ENCODE peak calls at places on chromosomes 4 and X, in seven cellular contexts. One of them, this sample, is unnamed.

GRCh38 chr4:149896428-149896827 is 80.8 kb upstream of the IQCM start:
- DNase-seq in left colon: no peak
- DNase-seq in H54: no peak
- DNase-seq in EH: peak
- DNase-seq in sigmoid colon: no peak
- DNase-seq in kidney epithelial cell: no peak
- DNase-seq in ureter: no peak
- DNase-seq in this sample: no peak

GRCh38 chr4:31741321-31741720 is 1021.2 kb downstream of the PCDH7 start:
- DNase-seq in left colon: no peak
- DNase-seq in H54: no peak
- DNase-seq in EH: no peak
- DNase-seq in sigmoid colon: no peak
- DNase-seq in kidney epithelial cell: no peak
- DNase-seq in ureter: no peak
- DNase-seq in this sample: no peak

GRCh38 chr4:17138847-17139246 is 240.4 kb upstream of the LDB2 start:
- DNase-seq in left colon: no peak
- DNase-seq in H54: no peak
- DNase-seq in EH: peak
- DNase-seq in sigmoid colon: no peak
- DNase-seq in kidney epithelial cell: no peak
- DNase-seq in ureter: no peak
- DNase-seq in this sample: no peak

GRCh38 chrX:148416931-148417330 is 83.5 kb upstream of the AFF2 start:
- DNase-seq in left colon: no peak
- DNase-seq in H54: no peak
- DNase-seq in EH: no peak
- DNase-seq in sigmoid colon: no peak
- DNase-seq in kidney epithelial cell: no peak
- DNase-seq in ureter: no peak
- DNase-seq in this sample: no peak

GRCh38 chr4:61838072-61838471 is 637.9 kb downstream of the ADGRL3 start:
- DNase-seq in left colon: no peak
- DNase-seq in H54: no peak
- DNase-seq in EH: no peak
- DNase-seq in sigmoid colon: no peak
- DNase-seq in kidney epithelial cell: no peak
- DNase-seq in ureter: no peak
- DNase-seq in this sample: no peak

GRCh38 chr4:70518716-70519115 is 347 bp downstream of the AMTN start:
- DNase-seq in left colon: no peak
- DNase-seq in H54: no peak
- DNase-seq in EH: no peak
- DNase-seq in sigmoid colon: no peak
- DNase-seq in kidney epithelial cell: no peak
- DNase-seq in ureter: no peak
- DNase-seq in this sample: peak

GRCh38 chr4:61532324-61532723 is 332.2 kb downstream of the ADGRL3 start:
- DNase-seq in left colon: no peak
- DNase-seq in H54: no peak
- DNase-seq in EH: no peak
- DNase-seq in sigmoid colon: no peak
- DNase-seq in kidney epithelial cell: peak
- DNase-seq in ureter: no peak
- DNase-seq in this sample: peak

GRCh38 chr4:27635936-27636913 is 775.6 kb downstream of the STIM2 start:
- DNase-seq in left colon: no peak
- DNase-seq in H54: no peak
- DNase-seq in EH: no peak
- DNase-seq in sigmoid colon: no peak
- DNase-seq in kidney epithelial cell: no peak
- DNase-seq in ureter: no peak
- DNase-seq in this sample: no peak

GRCh38 chrX:149531599-149531998 is 9.2 kb upstream of the EOLA1 start:
- DNase-seq in left colon: no peak
- DNase-seq in H54: no peak
- DNase-seq in EH: no peak
- DNase-seq in sigmoid colon: no peak
- DNase-seq in kidney epithelial cell: no peak
- DNase-seq in ureter: no peak
- DNase-seq in this sample: no peak

GRCh38 chr4:16125571-16126445 is 42.0 kb upstream of the PROM1 start:
- DNase-seq in left colon: no peak
- DNase-seq in H54: no peak
- DNase-seq in EH: peak
- DNase-seq in sigmoid colon: no peak
- DNase-seq in kidney epithelial cell: peak
- DNase-seq in ureter: no peak
- DNase-seq in this sample: no peak

GRCh38 chr4:89712141-89712540 is 124.8 kb downstream of the SNCA start:
- DNase-seq in left colon: no peak
- DNase-seq in H54: no peak
- DNase-seq in EH: peak
- DNase-seq in sigmoid colon: no peak
- DNase-seq in kidney epithelial cell: no peak
- DNase-seq in ureter: no peak
- DNase-seq in this sample: no peak

GRCh38 chrX:50100188-50100587 is 100.6 kb downstream of the AKAP4 start:
- DNase-seq in left colon: no peak
- DNase-seq in H54: no peak
- DNase-seq in EH: peak
- DNase-seq in sigmoid colon: no peak
- DNase-seq in kidney epithelial cell: no peak
- DNase-seq in ureter: no peak
- DNase-seq in this sample: no peak

GRCh38 chrX:24245201-24245600 is 68.7 kb downstream of the SUPT20HL2 start:
- DNase-seq in left colon: no peak
- DNase-seq in H54: no peak
- DNase-seq in EH: peak
- DNase-seq in sigmoid colon: no peak
- DNase-seq in kidney epithelial cell: no peak
- DNase-seq in ureter: no peak
- DNase-seq in this sample: peak

GRCh38 chrX:49754238-49754857 is 58.6 kb upstream of the PAGE1 start:
- DNase-seq in left colon: no peak
- DNase-seq in H54: peak
- DNase-seq in EH: peak
- DNase-seq in sigmoid colon: peak
- DNase-seq in kidney epithelial cell: no peak
- DNase-seq in ureter: peak
- DNase-seq in this sample: no peak

GRCh38 chr4:72112514-72113156 is 80.8 kb downstream of the NPFFR2 start:
- DNase-seq in left colon: no peak
- DNase-seq in H54: no peak
- DNase-seq in EH: peak
- DNase-seq in sigmoid colon: no peak
- DNase-seq in kidney epithelial cell: peak
- DNase-seq in ureter: no peak
- DNase-seq in this sample: peak

GRCh38 chr4:155705664-155706063 is 39.0 kb downstream of the GUCY1A1 start:
- DNase-seq in left colon: no peak
- DNase-seq in H54: no peak
- DNase-seq in EH: peak
- DNase-seq in sigmoid colon: no peak
- DNase-seq in kidney epithelial cell: peak
- DNase-seq in ureter: no peak
- DNase-seq in this sample: no peak

GRCh38 chrX:50967734-50968133 is 57.2 kb downstream of the BMP15 start:
- DNase-seq in left colon: no peak
- DNase-seq in H54: no peak
- DNase-seq in EH: no peak
- DNase-seq in sigmoid colon: no peak
- DNase-seq in kidney epithelial cell: peak
- DNase-seq in ureter: no peak
- DNase-seq in this sample: no peak

GRCh38 chr4:190014771-190015537 is 12.1 kb downstream of the FRG2 start:
- DNase-seq in left colon: no peak
- DNase-seq in H54: no peak
- DNase-seq in EH: peak
- DNase-seq in sigmoid colon: no peak
- DNase-seq in kidney epithelial cell: no peak
- DNase-seq in ureter: no peak
- DNase-seq in this sample: no peak

GRCh38 chr4:71212216-71212615 is 126.6 kb upstream of the SLC4A4 start:
- DNase-seq in left colon: no peak
- DNase-seq in H54: no peak
- DNase-seq in EH: peak
- DNase-seq in sigmoid colon: no peak
- DNase-seq in kidney epithelial cell: no peak
- DNase-seq in ureter: no peak
- DNase-seq in this sample: no peak

GRCh38 chrX:130111935-130112221 is 1.6 kb upstream of the ELF4 start:
- DNase-seq in left colon: no peak
- DNase-seq in H54: no peak
- DNase-seq in EH: no peak
- DNase-seq in sigmoid colon: no peak
- DNase-seq in kidney epithelial cell: no peak
- DNase-seq in ureter: no peak
- DNase-seq in this sample: no peak

GRCh38 chr4:30722092-30722915 is 2.1 kb downstream of the PCDH7 start:
- DNase-seq in left colon: no peak
- DNase-seq in H54: no peak
- DNase-seq in EH: no peak
- DNase-seq in sigmoid colon: peak
- DNase-seq in kidney epithelial cell: no peak
- DNase-seq in ureter: no peak
- DNase-seq in this sample: no peak

GRCh38 chr4:129223955-129224354 is 128.0 kb downstream of the C4orf33 start:
- DNase-seq in left colon: no peak
- DNase-seq in H54: no peak
- DNase-seq in EH: peak
- DNase-seq in sigmoid colon: no peak
- DNase-seq in kidney epithelial cell: no peak
- DNase-seq in ureter: no peak
- DNase-seq in this sample: no peak

GRCh38 chrX:151081016-151081415 is 95.4 kb upstream of the GPR50 start:
- DNase-seq in left colon: no peak
- DNase-seq in H54: no peak
- DNase-seq in EH: no peak
- DNase-seq in sigmoid colon: no peak
- DNase-seq in kidney epithelial cell: no peak
- DNase-seq in ureter: no peak
- DNase-seq in this sample: no peak

GRCh38 chr4:22202351-22203343 is 254.1 kb upstream of the KCNIP4 start:
- DNase-seq in left colon: peak
- DNase-seq in H54: no peak
- DNase-seq in EH: peak
- DNase-seq in sigmoid colon: no peak
- DNase-seq in kidney epithelial cell: no peak
- DNase-seq in ureter: no peak
- DNase-seq in this sample: no peak

GRCh38 chr4:18398661-18399060 is 377.1 kb upstream of the LCORL start:
- DNase-seq in left colon: no peak
- DNase-seq in H54: no peak
- DNase-seq in EH: no peak
- DNase-seq in sigmoid colon: no peak
- DNase-seq in kidney epithelial cell: no peak
- DNase-seq in ureter: no peak
- DNase-seq in this sample: no peak

GRCh38 chrX:149312936-149313432 is 192.1 kb downstream of the IDS start:
- DNase-seq in left colon: no peak
- DNase-seq in H54: no peak
- DNase-seq in EH: peak
- DNase-seq in sigmoid colon: no peak
- DNase-seq in kidney epithelial cell: no peak
- DNase-seq in ureter: no peak
- DNase-seq in this sample: no peak

GRCh38 chr4:139333046-139333445 is 30.8 kb upstream of the NDUFC1 start:
- DNase-seq in left colon: no peak
- DNase-seq in H54: no peak
- DNase-seq in EH: no peak
- DNase-seq in sigmoid colon: no peak
- DNase-seq in kidney epithelial cell: no peak
- DNase-seq in ureter: no peak
- DNase-seq in this sample: no peak

GRCh38 chrX:24380273-24381036 is 20.0 kb downstream of the SUPT20HL1 start:
- DNase-seq in left colon: no peak
- DNase-seq in H54: no peak
- DNase-seq in EH: peak
- DNase-seq in sigmoid colon: no peak
- DNase-seq in kidney epithelial cell: no peak
- DNase-seq in ureter: no peak
- DNase-seq in this sample: no peak

GRCh38 chr4:1208266-1208961 is 36.0 kb upstream of the SPON2 start:
- DNase-seq in left colon: peak
- DNase-seq in H54: no peak
- DNase-seq in EH: peak
- DNase-seq in sigmoid colon: peak
- DNase-seq in kidney epithelial cell: no peak
- DNase-seq in ureter: peak
- DNase-seq in this sample: no peak

GRCh38 chrX:74118503-74118902 is 185.5 kb upstream of the ZCCHC13 start:
- DNase-seq in left colon: no peak
- DNase-seq in H54: no peak
- DNase-seq in EH: peak
- DNase-seq in sigmoid colon: no peak
- DNase-seq in kidney epithelial cell: no peak
- DNase-seq in ureter: no peak
- DNase-seq in this sample: no peak

GRCh38 chrX:46144566-46144965 is 400.7 kb downstream of the ZNF674 start:
- DNase-seq in left colon: no peak
- DNase-seq in H54: no peak
- DNase-seq in EH: no peak
- DNase-seq in sigmoid colon: no peak
- DNase-seq in kidney epithelial cell: no peak
- DNase-seq in ureter: no peak
- DNase-seq in this sample: no peak

GRCh38 chrX:11886745-11887144 is 128.7 kb downstream of the MSL3 start:
- DNase-seq in left colon: no peak
- DNase-seq in H54: peak
- DNase-seq in EH: peak
- DNase-seq in sigmoid colon: no peak
- DNase-seq in kidney epithelial cell: peak
- DNase-seq in ureter: no peak
- DNase-seq in this sample: no peak

This sample was measured in epithelial cell of prostate.